ENCODE peak calls at places on chromosomes 12 and 14, in five cellular contexts. E, Z, D, J and B are unnamed samples.

GRCh38 chr14:80387563-80387981 is 176.3 kb upstream of the DIO2 start:
- DNase-seq in E (no peak), J (no peak), D (peak), Z (no peak), B (no peak)

GRCh38 chr12:109098671-109099070 is 1.3 kb downstream of the UNG start:
- DNase-seq in D (no peak), J (peak), E (no peak), Z (no peak), B (no peak)

GRCh38 chr12:98013560-98013959 is 501.8 kb upstream of the TMPO start:
- DNase-seq in D (peak), Z (no peak), E (no peak), J (no peak), B (no peak)

GRCh38 chr14:59075503-59075902 is 113.0 kb upstream of the DAAM1 start:
- DNase-seq in J (no peak), Z (no peak), D (no peak), E (no peak), B (no peak)

GRCh38 chr14:104893435-104894207 is 28.6 kb downstream of the CEP170B start:
- DNase-seq in Z (no peak), J (peak), D (peak), E (no peak), B (no peak)

GRCh38 chr12:88156075-88156654 is 14.1 kb downstream of the TMTC3 start:
- DNase-seq in Z (no peak), D (no peak), J (no peak), E (no peak), B (no peak)

GRCh38 chr14:76773188-76773885 is 12.1 kb downstream of the VASH1 start:
- DNase-seq in Z (no peak), J (peak), D (no peak), E (peak), B (no peak)

GRCh38 chr12:39327520-39327919 is 115.4 kb downstream of the KIF21A start:
- DNase-seq in E (no peak), Z (no peak), D (no peak), J (no peak), B (no peak)

GRCh38 chr14:94761348-94761998 is 8.4 kb downstream of the GSC start:
- DNase-seq in Z (no peak), E (no peak), D (no peak), J (no peak), B (no peak)

GRCh38 chr14:49052516-49052915 is 533.7 kb downstream of the RPS29 start:
- DNase-seq in D (no peak), J (no peak), Z (no peak), E (no peak), B (no peak)

GRCh38 chr14:74510955-74511354 is 17.4 kb downstream of the ISCA2 start:
- DNase-seq in J (peak), D (peak), Z (no peak), E (no peak), B (no peak)

GRCh38 chr12:120640840-120641833 is 711 bp downstream of the CABP1 start:
- DNase-seq in D (peak), Z (no peak), E (no peak), J (no peak), B (no peak)

GRCh38 chr12:52125499-52125900 is 46.0 kb downstream of the SMIM41 start:
- DNase-seq in J (peak), D (no peak), Z (peak), E (no peak), B (no peak)

GRCh38 chr12:69497308-69498026 is 27.3 kb downstream of the FRS2 start:
- DNase-seq in Z (no peak), J (no peak), E (no peak), D (no peak), B (no peak)

GRCh38 chr12:102347761-102348160 is 132.6 kb downstream of the IGF1 start:
- DNase-seq in D (no peak), E (no peak), Z (no peak), J (no peak), B (no peak)

GRCh38 chr14:56145965-56146364 is 27.8 kb downstream of the PELI2 start:
- DNase-seq in E (peak), J (no peak), D (no peak), Z (no peak), B (no peak)

GRCh38 chr14:25178255-25178654 is 128.3 kb upstream of the STXBP6 start:
- DNase-seq in E (no peak), D (no peak), J (no peak), Z (no peak), B (no peak)

GRCh38 chr12:99985129-99985570 is 414 bp upstream of the ANKS1B start:
- DNase-seq in Z (no peak), D (no peak), J (no peak), E (no peak), B (peak)

GRCh38 chr14:95233702-95234241 is 76.4 kb upstream of the DICER1 start:
- DNase-seq in E (no peak), Z (no peak), J (no peak), D (no peak), B (no peak)

GRCh38 chr12:49792976-49793580 is 35.1 kb downstream of the NCKAP5L start:
- DNase-seq in D (peak), Z (no peak), E (no peak), J (no peak), B (no peak)

GRCh38 chr14:80278293-80279037 is 67.2 kb upstream of the DIO2 start:
- DNase-seq in D (no peak), Z (no peak), E (no peak), J (no peak), B (no peak)

GRCh38 chr12:128076188-128076587 is 190.8 kb upstream of the TMEM132C start:
- DNase-seq in J (no peak), D (no peak), Z (no peak), E (peak), B (no peak)

GRCh38 chr12:95836630-95837239 is 22.0 kb upstream of the SNRPF start:
- DNase-seq in E (no peak), D (no peak), J (no peak), Z (no peak), B (no peak)

DNA sequence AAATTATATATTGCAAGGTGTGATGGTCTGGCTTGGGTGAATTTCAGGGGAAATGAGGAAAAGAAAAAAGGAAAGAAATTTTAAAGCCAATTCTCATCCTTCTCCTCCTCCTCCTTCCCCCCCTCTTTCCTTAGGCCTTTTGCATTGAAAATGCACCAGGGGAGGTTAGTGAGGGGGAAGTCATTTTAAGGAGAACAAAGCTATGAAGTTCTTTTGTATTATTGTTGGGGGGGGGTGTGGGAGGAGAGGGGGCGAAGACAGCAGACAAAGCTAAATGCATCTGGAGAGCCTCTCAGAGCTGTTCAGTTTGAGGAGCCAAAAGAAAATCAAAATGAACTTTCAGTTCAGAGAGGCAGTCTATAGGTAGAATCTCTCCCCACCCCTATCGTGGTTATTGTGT is 1.9 kb downstream of the HOXC4 start:
- DNase-seq in Z (no peak), D (no peak), E (no peak), J (no peak), B (no peak)
- H3K4me3 ChIP-seq in Z (no peak), D (no peak), E (no peak), J (no peak), B (peak)

DNA sequence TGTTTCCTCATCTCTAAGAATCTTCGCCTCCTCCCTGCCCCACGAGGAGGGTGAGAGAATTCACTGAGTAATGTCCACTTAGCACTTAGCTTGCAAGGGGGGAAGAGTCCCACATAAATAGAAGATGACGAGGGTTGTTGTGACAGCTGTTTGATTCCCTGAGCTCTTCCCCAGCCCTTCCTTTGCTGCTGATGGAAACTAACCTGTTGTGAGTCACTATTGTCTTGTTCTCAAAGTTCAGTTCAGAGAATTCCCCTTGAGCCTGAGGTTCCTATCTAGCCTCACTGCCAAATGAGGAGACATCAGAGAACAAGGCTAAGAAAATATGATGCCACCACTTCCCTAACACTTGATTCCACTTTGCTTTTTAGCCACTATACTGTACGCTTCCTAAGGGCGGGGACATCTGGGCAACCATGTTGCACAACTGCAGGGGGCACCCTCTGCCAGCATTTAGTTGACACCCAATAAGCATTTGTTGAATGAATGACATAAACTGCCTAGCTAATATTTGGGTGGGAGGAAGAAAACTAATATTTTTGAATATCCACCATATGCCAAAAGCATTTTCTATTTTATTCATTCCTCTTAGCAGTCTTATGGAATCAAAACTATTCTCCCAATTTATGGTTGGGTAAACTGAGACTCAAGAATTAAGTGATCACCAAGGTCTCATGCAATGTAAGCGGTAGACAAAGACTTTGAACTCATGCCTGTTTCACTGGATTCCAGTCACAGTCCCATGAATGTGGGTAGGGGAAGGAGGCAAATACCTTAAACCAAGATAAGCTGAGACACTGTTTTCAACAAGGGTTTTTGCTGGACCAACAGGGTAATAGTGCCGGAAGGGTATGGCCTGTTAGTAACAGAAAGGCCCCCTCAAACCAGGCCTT is 77.6 kb downstream of the ZFP36L1 start:
- DNase-seq in J (no peak), E (no peak), D (no peak), Z (no peak), B (no peak)
- TF ChIP-seq CTCF in J (no peak), E (no peak), D (no peak), Z (no peak), B (no peak)

GRCh38 chr12:46892887-46893286 is 67.1 kb upstream of the SLC38A4 start:
- DNase-seq in D (no peak), E (no peak), J (no peak), Z (no peak), B (no peak)

GRCh38 chr12:46893429-46893828 is 67.6 kb upstream of the SLC38A4 start:
- DNase-seq in E (no peak), J (no peak), Z (no peak), D (no peak), B (no peak)

GRCh38 chr12:46895726-46896125 is 69.9 kb upstream of the SLC38A4 start:
- DNase-seq in Z (no peak), E (no peak), J (no peak), D (no peak), B (no peak)

GRCh38 chr12:46891306-46891705 is 65.5 kb upstream of the SLC38A4 start:
- DNase-seq in D (no peak), E (no peak), Z (no peak), J (no peak), B (no peak)

GRCh38 chr12:46892034-46892705 is 66.4 kb upstream of the SLC38A4 start:
- DNase-seq in J (no peak), D (no peak), Z (no peak), E (no peak), B (no peak)
- H3K4me3 ChIP-seq in J (no peak), D (no peak), Z (no peak), E (no peak), B (no peak)

GRCh38 chr12:116551151-116551550 is 8.0 kb upstream of the MAP1LC3B2 start:
- DNase-seq in E (no peak), D (no peak), Z (no peak), J (no peak), B (no peak)

GRCh38 chr12:116551619-116551951 is 7.6 kb upstream of the MAP1LC3B2 start:
- DNase-seq in E (no peak), D (no peak), Z (no peak), J (no peak), B (no peak)

GRCh38 chr12:116551952-116552749 is 7.0 kb upstream of the MAP1LC3B2 start:
- DNase-seq in Z (no peak), D (no peak), E (no peak), J (no peak), B (no peak)

GRCh38 chr12:116556356-116556952 is 2.7 kb upstream of the MAP1LC3B2 start:
- DNase-seq in D (no peak), J (no peak), Z (no peak), E (no peak), B (no peak)

DNA sequence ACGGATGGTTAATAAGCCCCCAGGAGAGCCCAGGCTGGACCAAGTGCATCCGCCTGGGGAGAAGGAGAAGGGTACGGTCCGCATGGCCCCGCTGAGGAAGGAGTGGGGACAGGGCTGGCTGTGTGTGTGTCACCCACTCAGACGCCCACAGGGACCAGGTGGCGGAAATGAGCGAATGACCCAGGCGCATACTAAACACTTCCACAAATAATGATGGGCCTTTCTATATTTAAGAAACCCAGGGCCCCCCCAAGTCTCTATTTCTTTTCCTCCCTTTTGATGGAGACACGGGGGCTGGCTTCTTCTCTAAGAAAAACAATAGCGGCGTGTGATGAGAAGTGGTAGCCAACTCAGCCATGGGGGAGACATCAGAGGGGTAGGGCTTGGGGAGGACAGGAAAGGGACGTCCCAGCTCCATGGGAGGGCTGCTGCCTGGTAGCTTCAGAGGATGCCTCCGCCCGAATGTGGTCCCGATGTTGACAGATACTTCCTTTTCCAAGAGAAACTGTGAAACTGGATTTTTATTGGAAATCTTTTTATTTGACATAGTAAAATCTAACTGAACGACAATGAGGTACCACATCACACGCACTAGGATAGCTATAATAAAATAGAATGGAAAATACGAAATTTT is 6.3 kb upstream of the MAP1LC3B2 start:
- DNase-seq in D (no peak), E (no peak), Z (no peak), J (no peak), B (no peak)
- TF ChIP-seq CTCF in D (no peak), E (no peak), Z (no peak), J (no peak), B (no peak)

DNA sequence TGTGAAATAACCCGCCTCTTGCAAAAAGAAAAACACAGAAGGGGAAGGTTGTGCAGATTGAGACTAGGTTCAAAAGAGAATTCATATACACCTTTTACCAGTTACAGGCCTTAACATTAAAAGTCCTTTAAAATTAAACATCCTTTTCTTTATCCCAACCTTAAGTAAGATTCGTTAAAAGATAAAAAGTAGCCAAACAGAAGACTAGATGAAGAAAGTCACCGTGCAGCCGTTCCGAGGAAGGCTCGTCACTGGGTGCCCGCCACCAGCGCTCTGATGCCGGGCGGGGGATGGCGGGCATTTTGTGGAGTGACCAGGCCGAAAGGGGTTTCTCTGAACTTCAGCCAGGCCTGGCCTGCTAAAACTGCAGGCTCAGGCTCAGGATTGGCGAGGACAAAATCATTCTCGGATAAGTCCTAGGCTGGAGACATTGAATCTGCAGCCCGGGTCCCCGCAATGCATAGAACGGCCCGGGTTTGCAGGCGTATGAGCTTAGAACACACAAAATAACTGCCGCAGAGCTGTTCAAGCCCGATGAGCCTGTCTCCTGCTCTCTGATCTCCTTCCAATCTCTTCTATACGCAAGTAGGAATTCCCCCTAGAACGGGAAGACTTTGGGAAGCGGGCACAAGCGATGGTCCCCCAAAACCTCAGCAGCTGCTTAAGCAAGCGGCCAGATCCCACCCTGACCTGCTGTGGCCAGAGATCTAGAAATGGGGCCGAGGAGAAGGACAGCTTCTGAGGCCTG is 1.3 kb downstream of the TBX5 start:
- DNase-seq in J (no peak), Z (no peak), D (peak), E (no peak), B (no peak)
- H3K4me3 ChIP-seq in J (no peak), Z (peak), D (peak), E (peak), B (peak)

GRCh38 chr14:61197416-61197815 is 83.7 kb downstream of the TMEM30B start:
- DNase-seq in E (no peak), D (no peak), Z (no peak), J (no peak), B (no peak)

GRCh38 chr14:61192970-61193369 is 88.2 kb downstream of the TMEM30B start:
- DNase-seq in Z (no peak), D (no peak), J (no peak), E (no peak), B (no peak)

GRCh38 chr14:61193471-61193870 is 87.7 kb downstream of the TMEM30B start:
- DNase-seq in E (no peak), J (no peak), Z (no peak), D (no peak), B (no peak)

GRCh38 chr14:61196034-61196433 is 85.1 kb downstream of the TMEM30B start:
- DNase-seq in J (no peak), Z (no peak), E (no peak), D (no peak), B (no peak)

GRCh38 chr14:61196792-61197191 is 84.3 kb downstream of the TMEM30B start:
- DNase-seq in D (no peak), Z (no peak), E (no peak), J (no peak), B (no peak)
- TF ChIP-seq CTCF in D (no peak), Z (no peak), E (peak), J (no peak), B (no peak)